ENCODE peak calls at places on chromosome 5, in seven cellular contexts. G, U, D, W, N, I and V are unnamed samples.

GRCh38 chr5:75089137-75089536 is 36.8 kb upstream of the GCNT4 start:
- DNase-seq in G (no peak), U (no peak), D (no peak), W (no peak), N (no peak), I (no peak), V (no peak)

GRCh38 chr5:118076490-118076889 is 911.9 kb downstream of the DTWD2 start:
- DNase-seq in G (no peak), U (no peak), D (no peak), W (no peak), N (no peak), I (no peak), V (peak; percentile 11)

GRCh38 chr5:1392261-1392660 is 47.4 kb upstream of the CLPTM1L start:
- DNase-seq in G (no peak), U (no peak), D (no peak), W (no peak), N (no peak), I (no peak), V (no peak)

GRCh38 chr5:83474170-83474796 is 2.7 kb downstream of the VCAN start:
- DNase-seq in G (peak; percentile 82), U (no peak), D (peak; percentile 53), W (no peak), N (no peak), I (peak; percentile 89), V (peak; percentile 58)

GRCh38 chr5:173926359-173926758 is 38.2 kb downstream of the CPEB4 start:
- DNase-seq in G (no peak), U (no peak), D (peak; percentile 22), W (no peak), N (no peak), I (no peak), V (no peak)

GRCh38 chr5:163846512-163846911 is 341.1 kb downstream of the MAT2B start:
- DNase-seq in G (no peak), U (no peak), D (no peak), W (no peak), N (no peak), I (peak; percentile 3), V (peak; percentile 12)

GRCh38 chr5:161547573-161548471 is 1.3 kb upstream of the GABRB2 start:
- DNase-seq in G (no peak), U (no peak), D (no peak), W (no peak), N (no peak), I (no peak), V (no peak)

GRCh38 chr5:109823597-109823996 is 133.9 kb downstream of the MAN2A1 start:
- DNase-seq in G (no peak), U (no peak), D (no peak), W (no peak), N (no peak), I (peak; percentile 60), V (no peak)

GRCh38 chr5:59584858-59585846 is 308.4 kb downstream of the PDE4D start:
- DNase-seq in G (no peak), U (no peak), D (no peak), W (no peak), N (no peak), I (no peak), V (no peak)

GRCh38 chr5:55437859-55438206 is 96.9 kb downstream of the PLPP1 start:
- DNase-seq in G (no peak), U (no peak), D (no peak), W (no peak), N (no peak), I (no peak), V (no peak)

GRCh38 chr5:75512383-75513074 is 838 bp downstream of the POLK start:
- DNase-seq in G (no peak), U (no peak), D (no peak), W (no peak), N (no peak), I (no peak), V (no peak)

GRCh38 chr5:76930083-76930482 is 22.8 kb upstream of the CRHBP start:
- DNase-seq in G (no peak), U (no peak), D (no peak), W (no peak), N (no peak), I (no peak), V (no peak)

GRCh38 chr5:149271717-149272558 is at the start of gene AFAP1L1:
- DNase-seq in G (peak; percentile 49), U (no peak), D (peak; percentile 69), W (no peak), N (no peak), I (peak; percentile 81), V (peak; percentile 48)

GRCh38 chr5:127648997-127649550 is at the start of gene CTXN3:
- DNase-seq in G (no peak), U (no peak), D (no peak), W (peak; percentile 55), N (no peak), I (peak; percentile 33), V (peak; percentile 4)

GRCh38 chr5:87951661-87952060 is 317.0 kb downstream of the TMEM161B start:
- DNase-seq in G (no peak), U (no peak), D (no peak), W (no peak), N (no peak), I (no peak), V (no peak)

GRCh38 chr5:172879434-172879828 is 45.4 kb downstream of the ERGIC1 start:
- DNase-seq in G (no peak), U (no peak), D (no peak), W (no peak), N (no peak), I (no peak), V (no peak)

GRCh38 chr5:38167562-38167996 is 90.8 kb upstream of the EGFLAM start:
- DNase-seq in G (no peak), U (no peak), D (no peak), W (no peak), N (no peak), I (no peak), V (peak; percentile 62)

GRCh38 chr5:52674815-52675545 is 112.7 kb upstream of the ITGA1 start:
- DNase-seq in G (no peak), U (no peak), D (no peak), W (no peak), N (no peak), I (peak; percentile 64), V (no peak)

GRCh38 chr5:79120221-79120620 is 8.6 kb downstream of the BHMT start:
- DNase-seq in G (no peak), U (no peak), D (no peak), W (no peak), N (no peak), I (peak; percentile 33), V (no peak)

GRCh38 chr5:104845541-104845940 is 1283.0 kb upstream of the NUDT12 start:
- DNase-seq in G (no peak), U (no peak), D (no peak), W (no peak), N (no peak), I (no peak), V (no peak)

GRCh38 chr5:137700282-137700680 is 35.6 kb downstream of the KLHL3 start:
- DNase-seq in G (no peak), U (no peak), D (no peak), W (no peak), N (no peak), I (no peak), V (no peak)

GRCh38 chr5:14243768-14244167 is 100.6 kb downstream of the TRIO start:
- DNase-seq in G (no peak), U (no peak), D (no peak), W (no peak), N (no peak), I (no peak), V (no peak)

GRCh38 chr5:110251366-110251765 is 475.1 kb downstream of the TMEM232 start:
- DNase-seq in G (no peak), U (no peak), D (no peak), W (no peak), N (no peak), I (no peak), V (no peak)

GRCh38 chr5:155878991-155879575 is 447.9 kb upstream of the SGCD start:
- DNase-seq in G (no peak), U (no peak), D (no peak), W (no peak), N (no peak), I (no peak), V (no peak)

GRCh38 chr5:123105882-123106281 is 16.8 kb downstream of the PRDM6 start:
- DNase-seq in G (no peak), U (no peak), D (no peak), W (no peak), N (no peak), I (no peak), V (no peak)

GRCh38 chr5:142428036-142428772 is 103.4 kb upstream of the SPRY4 start:
- DNase-seq in G (peak; percentile 33), U (no peak), D (no peak), W (no peak), N (no peak), I (no peak), V (no peak)

GRCh38 chr5:150582281-150582791 is 58.1 kb upstream of the SYNPO start:
- DNase-seq in G (no peak), U (no peak), D (no peak), W (no peak), N (no peak), I (no peak), V (no peak)

GRCh38 chr5:39191216-39191615 is 28.1 kb downstream of the FYB1 start:
- DNase-seq in G (no peak), U (no peak), D (no peak), W (no peak), N (no peak), I (no peak), V (no peak)

GRCh38 chr5:102815560-102816324 is 60.6 kb downstream of the PAM start:
- DNase-seq in G (no peak), U (no peak), D (no peak), W (no peak), N (no peak), I (no peak), V (no peak)

GRCh38 chr5:133713209-133713608 is 100.9 kb upstream of the FSTL4 start:
- DNase-seq in G (no peak), U (no peak), D (no peak), W (no peak), N (no peak), I (no peak), V (no peak)

GRCh38 chr5:53481887-53482716 is 1.7 kb downstream of the FST start:
- DNase-seq in G (no peak), U (no peak), D (peak; percentile 51), W (no peak), N (no peak), I (peak; percentile 92), V (peak; percentile 91)

GRCh38 chr5:132057498-132058255 is 2.8 kb upstream of the IL3 start:
- DNase-seq in G (peak; percentile 3), U (no peak), D (no peak), W (no peak), N (no peak), I (no peak), V (no peak)